ENCODE peak calls at places on chromosomes 4 and X, in ten cellular contexts. T is kidney, F is esophagus muscularis mucosa, Z is uterus, G is psoas muscle, X is breast epithelium, E is tibial nerve, A is spleen, V is tibial artery, O is GM06990. D is an unnamed sample. For H3K36me3, the result is how much of the 10 kb centered on the place peaks cover.

GRCh38 chr4:81714251-81714650 is 242.5 kb upstream of the RASGEF1B start:
- DNase-seq in T (no peak), F (no peak), Z (no peak), G (no peak), X (no peak), E (no peak), A (no peak), V (no peak), O (no peak), D (no peak)

GRCh38 chrX:107684956-107685385 is 56.7 kb downstream of the PRPS1 start:
- DNase-seq in T (peak), F (peak), Z (peak), G (peak), X (peak), E (peak), A (peak), V (peak), O (peak), D (peak)

GRCh38 chr4:123299212-123299651 is 97.4 kb upstream of the SPRY1 start:
- DNase-seq in T (no peak), F (no peak), Z (no peak), G (no peak), X (no peak), E (no peak), A (no peak), V (no peak), O (no peak), D (no peak)

GRCh38 chrX:129793604-129794191 is 13.9 kb downstream of the SASH3 start:
- DNase-seq in T (no peak), F (no peak), Z (no peak), G (no peak), X (no peak), E (no peak), A (peak), V (no peak), O (no peak), D (no peak)

GRCh38 chr4:73606465-73606974 is 13.7 kb downstream of the RASSF6 start:
- DNase-seq in T (no peak), F (no peak), Z (no peak), G (no peak), X (no peak), E (no peak), A (no peak), V (no peak), O (peak), D (no peak)

GRCh38 chr4:126916626-126917140 is 716.1 kb upstream of the INTU start:
- DNase-seq in T (no peak), F (no peak), Z (no peak), G (no peak), X (no peak), E (no peak), A (no peak), V (no peak), O (no peak), D (no peak)

GRCh38 chrX:38277802-38278201 is 49.5 kb downstream of the RPGR start:
- DNase-seq in T (no peak), F (no peak), Z (no peak), G (no peak), X (no peak), E (no peak), A (no peak), V (no peak), O (no peak), D (no peak)

GRCh38 chr4:5890063-5890727 is 2.7 kb downstream of the CRMP1 start:
- DNase-seq in T (no peak), F (no peak), Z (no peak), G (no peak), X (no peak), E (no peak), A (no peak), V (no peak), O (no peak), D (no peak)

GRCh38 chr4:143549924-143550323 is 36.4 kb downstream of the SMARCA5 start:
- DNase-seq in T (no peak), F (no peak), Z (no peak), G (no peak), X (no peak), E (no peak), A (no peak), V (no peak), O (no peak), D (no peak)

GRCh38 chr4:72418458-72418857 is 150.6 kb downstream of the ADAMTS3 start:
- DNase-seq in T (no peak), F (no peak), Z (peak), G (peak), X (no peak), E (no peak), A (no peak), V (no peak), O (no peak), D (no peak)

GRCh38 chr4:69239092-69239491 is 24.5 kb upstream of the UGT2B11 start:
- DNase-seq in T (no peak), F (no peak), Z (no peak), G (no peak), X (no peak), E (no peak), A (no peak), V (no peak), O (no peak), D (no peak)

GRCh38 chr4:184593461-184593860 is 55.8 kb downstream of the CASP3 start:
- DNase-seq in T (no peak), F (no peak), Z (no peak), G (no peak), X (no peak), E (no peak), A (no peak), V (no peak), O (no peak), D (no peak)

GRCh38 chr4:79756496-79756895 is 316.5 kb downstream of the ANTXR2 start:
- DNase-seq in T (no peak), F (no peak), Z (no peak), G (no peak), X (no peak), E (no peak), A (no peak), V (no peak), O (no peak), D (no peak)

GRCh38 chr4:104352211-104352610 is 142.5 kb downstream of the CXXC4 start:
- DNase-seq in T (no peak), F (no peak), Z (no peak), G (no peak), X (no peak), E (no peak), A (no peak), V (no peak), O (no peak), D (no peak)

GRCh38 chr4:104859601-104860000 is 287.1 kb upstream of the TET2 start:
- DNase-seq in T (no peak), F (no peak), Z (no peak), G (no peak), X (no peak), E (no peak), A (no peak), V (no peak), O (no peak), D (no peak)

GRCh38 chr4:125321709-125322362 is 7.1 kb downstream of the FAT4 start:
- DNase-seq in T (no peak), F (no peak), Z (no peak), G (no peak), X (no peak), E (no peak), A (no peak), V (no peak), O (no peak), D (no peak)

GRCh38 chr4:55512077-55512476 is 34.6 kb downstream of the CLOCK start:
- DNase-seq in T (no peak), F (no peak), Z (no peak), G (no peak), X (no peak), E (no peak), A (no peak), V (no peak), O (no peak), D (no peak)

GRCh38 chr4:29199025-29199424 is 1521.1 kb upstream of the PCDH7 start:
- DNase-seq in T (no peak), F (no peak), Z (no peak), G (no peak), X (no peak), E (no peak), A (no peak), V (no peak), O (no peak), D (no peak)

GRCh38 chr4:141006236-141006802 is 127.0 kb downstream of the RNF150 start:
- DNase-seq in T (no peak), F (no peak), Z (no peak), G (no peak), X (no peak), E (no peak), A (no peak), V (no peak), O (no peak), D (no peak)

GRCh38 chr4:77582151-77582550 is 23.5 kb upstream of the CXCL13 start:
- DNase-seq in T (no peak), F (no peak), Z (no peak), G (no peak), X (no peak), E (no peak), A (no peak), V (no peak), O (no peak), D (no peak)

GRCh38 chr4:126539771-126540170 is 1093.0 kb upstream of the INTU start:
- DNase-seq in T (no peak), F (no peak), Z (no peak), G (no peak), X (no peak), E (no peak), A (no peak), V (no peak), O (no peak), D (no peak)

GRCh38 chr4:14977836-14978235 is 24.4 kb upstream of the CPEB2 start:
- DNase-seq in T (no peak), F (no peak), Z (no peak), G (no peak), X (no peak), E (no peak), A (no peak), V (no peak), O (no peak), D (no peak)

GRCh38 chr4:25930722-25931354 is 16.8 kb downstream of the SMIM20 start:
- DNase-seq in T (no peak), F (no peak), Z (no peak), G (no peak), X (no peak), E (no peak), A (no peak), V (no peak), O (no peak), D (no peak)

GRCh38 chrX:40097492-40098263 is at the start of gene BCOR:
- DNase-seq in T (peak), F (no peak), Z (peak), G (peak), X (peak), E (no peak), A (peak), V (peak), O (peak), D (peak)

GRCh38 chr4:38223801-38224236 is 263.6 kb downstream of the PTTG2 start:
- DNase-seq in T (no peak), F (no peak), Z (no peak), G (no peak), X (no peak), E (no peak), A (no peak), V (no peak), O (no peak), D (no peak)

GRCh38 chr4:102447413-102447812 is 53.7 kb upstream of the NFKB1 start:
- DNase-seq in T (no peak), F (no peak), Z (no peak), G (no peak), X (no peak), E (no peak), A (no peak), V (no peak), O (no peak), D (no peak)

DNA sequence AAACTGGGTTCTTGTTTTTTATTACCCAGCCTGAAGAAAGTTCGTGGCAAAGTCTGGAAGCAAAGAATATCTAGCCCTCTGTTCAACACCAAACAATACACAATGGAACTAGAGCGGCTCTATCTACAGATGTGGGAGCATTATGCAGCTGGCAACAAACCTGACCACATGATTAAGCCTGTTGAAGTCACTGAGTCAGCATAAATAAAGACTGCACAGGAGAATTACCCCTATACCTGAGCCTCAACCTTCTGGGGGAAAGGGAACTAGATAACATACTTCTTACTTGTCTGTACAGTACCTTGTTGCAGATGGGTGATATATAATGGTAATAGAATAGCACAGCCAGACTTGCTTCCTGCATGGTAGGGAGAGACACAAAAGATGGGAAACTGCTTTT is 4.6 kb upstream of the GCNA start:
- DNase-seq in T (no peak), F (no peak), Z (no peak), G (no peak), X (no peak), E (no peak), A (no peak), V (no peak), O (no peak), D (no peak)
- H3K36me3 ChIP-seq in T (under half), F (under half), Z (under half), G (half or more), X (under half), E (under half), A (under half), V (half or more), O (under half), D (half or more)

GRCh38 chrX:49838374-49838773 is 9.3 kb downstream of the PAGE4 start:
- DNase-seq in T (no peak), F (no peak), Z (no peak), G (no peak), X (no peak), E (no peak), A (no peak), V (no peak), O (no peak), D (no peak)
- TF ChIP-seq CTCF in T (peak), F (peak), Z (peak), G (peak), X (no peak), E (peak), A (peak), V (peak), O (peak), D (peak)

GRCh38 chr4:85132570-85132969 is 166.1 kb upstream of the WDFY3 start:
- DNase-seq in T (no peak), F (no peak), Z (no peak), G (no peak), X (no peak), E (no peak), A (no peak), V (no peak), O (no peak), D (no peak)

GRCh38 chr4:85126991-85127591 is 160.6 kb upstream of the WDFY3 start:
- DNase-seq in T (no peak), F (no peak), Z (no peak), G (no peak), X (no peak), E (no peak), A (no peak), V (no peak), O (no peak), D (no peak)

GRCh38 chr4:85127653-85128052 is 161.2 kb upstream of the WDFY3 start:
- DNase-seq in T (no peak), F (no peak), Z (no peak), G (no peak), X (no peak), E (no peak), A (peak), V (no peak), O (peak), D (no peak)

GRCh38 chr4:85128246-85129204 is 162.0 kb upstream of the WDFY3 start:
- DNase-seq in T (no peak), F (no peak), Z (no peak), G (no peak), X (no peak), E (no peak), A (no peak), V (no peak), O (no peak), D (no peak)

DNA sequence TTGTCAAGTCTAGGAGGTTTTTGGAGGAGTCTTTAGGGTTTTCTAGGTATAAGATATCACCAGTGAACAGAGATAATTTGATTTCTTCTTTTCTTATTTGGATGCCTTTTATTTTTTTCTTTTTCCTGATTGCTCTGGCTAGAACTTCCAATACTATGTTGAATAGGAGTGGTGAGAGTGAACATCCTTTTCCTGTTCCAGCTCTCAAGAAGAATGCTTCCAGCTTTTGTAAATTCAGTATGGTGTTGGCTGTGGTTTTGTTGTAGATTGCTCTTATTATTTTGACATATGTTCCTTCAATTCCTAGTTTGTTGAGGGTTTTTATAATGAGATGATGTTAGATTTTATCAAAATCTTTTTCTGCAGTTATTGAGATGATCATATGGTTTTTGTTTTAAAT is 165.6 kb upstream of the WDFY3 start:
- DNase-seq in T (no peak), F (no peak), Z (no peak), G (no peak), X (no peak), E (no peak), A (no peak), V (no peak), O (no peak), D (no peak)
- H3K36me3 ChIP-seq in T (under half), F (under half), Z (under half), G (under half), X (under half), E (under half), A (under half), V (under half), O (under half), D (under half)

GRCh38 chrX:85052636-85053343 is 49.1 kb downstream of the APOOL start:
- DNase-seq in T (no peak), F (no peak), Z (no peak), G (no peak), X (no peak), E (no peak), A (no peak), V (no peak), O (no peak), D (no peak)
- TF ChIP-seq CTCF in T (no peak), F (peak), Z (peak), G (peak), X (no peak), E (peak), A (no peak), V (peak), O (peak), D (no peak)

DNA sequence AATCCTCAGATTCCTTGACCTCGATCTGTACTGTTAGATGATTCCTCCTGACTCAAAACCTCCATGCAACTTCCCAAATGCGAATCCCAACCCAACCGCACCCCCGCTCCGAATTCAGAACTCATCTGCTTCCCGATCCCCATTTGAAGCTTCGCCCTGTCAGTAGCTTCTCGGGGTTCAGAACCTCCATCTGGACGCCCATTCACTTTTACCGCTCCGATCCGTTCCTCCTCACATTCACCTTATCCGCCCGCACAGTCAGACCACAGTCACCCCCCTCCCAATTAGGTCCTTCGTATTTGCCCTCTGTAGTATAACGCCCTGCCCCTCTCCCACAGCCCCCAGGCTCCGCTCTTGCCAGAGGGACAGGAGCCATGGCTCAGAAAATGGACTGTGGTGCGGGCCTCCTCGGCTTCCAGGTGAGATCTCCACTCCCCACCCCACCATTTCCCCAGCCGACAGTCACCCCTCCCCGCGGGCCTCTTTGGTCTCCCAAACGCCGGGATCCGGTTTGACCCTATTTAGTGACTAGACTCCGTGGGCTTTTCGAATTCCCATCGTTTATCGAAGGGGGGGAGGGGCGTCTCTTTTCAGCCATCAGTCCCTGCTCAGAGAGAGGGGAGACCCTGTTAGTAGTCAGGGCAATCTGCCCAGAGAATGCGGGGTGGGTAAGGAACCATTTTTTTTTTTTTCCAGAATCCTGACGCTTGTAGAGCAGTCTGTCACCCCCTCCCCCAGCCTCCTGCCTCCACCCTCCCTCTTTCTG is 691 bp downstream of the MAGED1 start:
- DNase-seq in T (no peak), F (no peak), Z (peak), G (no peak), X (no peak), E (no peak), A (no peak), V (peak), O (peak), D (no peak)
- H3K36me3 ChIP-seq in T (under half), F (under half), Z (under half), G (under half), X (under half), E (under half), A (under half), V (under half), O (under half), D (under half)

DNA sequence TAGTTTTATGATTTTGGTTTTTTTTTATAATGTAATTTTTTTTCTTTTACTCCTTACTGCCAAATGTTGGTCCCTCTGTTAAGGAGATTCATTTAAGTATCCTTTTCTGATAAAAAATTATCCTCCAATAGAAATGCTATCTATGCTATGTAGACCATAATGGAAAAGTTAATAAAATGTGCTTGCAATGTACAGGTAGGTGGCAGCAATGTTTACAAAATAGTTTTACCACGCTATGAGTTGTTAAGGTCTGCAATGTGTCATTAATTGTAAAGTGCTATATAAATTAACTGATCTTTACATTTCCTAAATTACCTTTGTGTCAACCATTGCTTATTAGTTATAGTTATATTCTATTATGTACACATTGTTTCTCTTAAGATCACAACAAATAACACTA is 3.8 kb upstream of the CENPC start:
- DNase-seq in T (no peak), F (no peak), Z (no peak), G (no peak), X (no peak), E (no peak), A (no peak), V (no peak), O (no peak), D (no peak)
- TF ChIP-seq CTCF in T (peak), F (no peak), Z (no peak), G (no peak), X (no peak), E (no peak), A (peak), V (no peak), O (peak), D (peak)

D was measured in lower lobe of right lung.